ENCODE peak calls at places on chromosome 9, in nine cellular contexts. One of them, this sample, is unnamed.

GRCh38 chr9:136122425-136123383 is 4.0 kb upstream of the TMEM250 start:
- DNase-seq in A549: peak
- DNase-seq in HCT116: no peak
- DNase-seq in GM23248: peak
- DNase-seq in hepatocyte: peak
- DNase-seq in heart right ventricle: peak
- DNase-seq in CD4-positive, alpha-beta memory T cell: peak
- DNase-seq in adrenal gland: peak
- DNase-seq in WERI-Rb-1: peak
- DNase-seq in this sample: peak

GRCh38 chr9:35834260-35835215 is 5.5 kb downstream of the TMEM8B start:
- DNase-seq in GM23248: no peak
- DNase-seq in WERI-Rb-1: no peak
- DNase-seq in HCT116: no peak
- DNase-seq in CD4-positive, alpha-beta memory T cell: no peak
- DNase-seq in A549: no peak
- DNase-seq in hepatocyte: no peak
- DNase-seq in heart right ventricle: no peak
- DNase-seq in adrenal gland: no peak
- DNase-seq in this sample: no peak

GRCh38 chr9:38362912-38363588 is 29.5 kb upstream of the ALDH1B1 start:
- DNase-seq in hepatocyte: peak
- DNase-seq in CD4-positive, alpha-beta memory T cell: peak
- DNase-seq in GM23248: peak
- DNase-seq in A549: peak
- DNase-seq in WERI-Rb-1: no peak
- DNase-seq in HCT116: peak
- DNase-seq in heart right ventricle: peak
- DNase-seq in adrenal gland: peak
- DNase-seq in this sample: no peak

GRCh38 chr9:70257991-70258691 is 637 bp upstream of the SMC5 start:
- DNase-seq in WERI-Rb-1: peak
- DNase-seq in hepatocyte: peak
- DNase-seq in HCT116: peak
- DNase-seq in A549: no peak
- DNase-seq in heart right ventricle: peak
- DNase-seq in CD4-positive, alpha-beta memory T cell: no peak
- DNase-seq in adrenal gland: peak
- DNase-seq in GM23248: peak
- DNase-seq in this sample: peak

GRCh38 chr9:133968966-133969617 is 23.0 kb downstream of the VAV2 start:
- DNase-seq in A549: no peak
- DNase-seq in hepatocyte: no peak
- DNase-seq in CD4-positive, alpha-beta memory T cell: no peak
- DNase-seq in WERI-Rb-1: no peak
- DNase-seq in HCT116: no peak
- DNase-seq in adrenal gland: no peak
- DNase-seq in GM23248: no peak
- DNase-seq in heart right ventricle: no peak
- DNase-seq in this sample: no peak

GRCh38 chr9:126399251-126399650 is 72.6 kb downstream of the MVB12B start:
- DNase-seq in adrenal gland: peak
- DNase-seq in HCT116: no peak
- DNase-seq in A549: no peak
- DNase-seq in heart right ventricle: no peak
- DNase-seq in GM23248: peak
- DNase-seq in hepatocyte: no peak
- DNase-seq in CD4-positive, alpha-beta memory T cell: no peak
- DNase-seq in WERI-Rb-1: no peak
- DNase-seq in this sample: no peak

GRCh38 chr9:23554691-23555090 is 271.3 kb downstream of the ELAVL2 start:
- DNase-seq in heart right ventricle: no peak
- DNase-seq in GM23248: no peak
- DNase-seq in hepatocyte: no peak
- DNase-seq in WERI-Rb-1: peak
- DNase-seq in CD4-positive, alpha-beta memory T cell: no peak
- DNase-seq in adrenal gland: no peak
- DNase-seq in HCT116: no peak
- DNase-seq in A549: no peak
- DNase-seq in this sample: no peak

GRCh38 chr9:78280982-78281668 is 15.8 kb upstream of the PSAT1 start:
- DNase-seq in A549: no peak
- DNase-seq in hepatocyte: peak
- DNase-seq in GM23248: peak
- DNase-seq in CD4-positive, alpha-beta memory T cell: no peak
- DNase-seq in adrenal gland: peak
- DNase-seq in WERI-Rb-1: no peak
- DNase-seq in HCT116: no peak
- DNase-seq in heart right ventricle: peak
- DNase-seq in this sample: no peak

GRCh38 chr9:86034863-86035734 is 64.3 kb downstream of the GOLM1 start:
- DNase-seq in GM23248: peak
- DNase-seq in WERI-Rb-1: peak
- DNase-seq in A549: peak
- DNase-seq in HCT116: peak
- DNase-seq in adrenal gland: peak
- DNase-seq in heart right ventricle: no peak
- DNase-seq in CD4-positive, alpha-beta memory T cell: no peak
- DNase-seq in hepatocyte: peak
- DNase-seq in this sample: no peak

GRCh38 chr9:34059231-34059720 is 10.6 kb upstream of the UBAP2 start:
- DNase-seq in HCT116: no peak
- DNase-seq in heart right ventricle: no peak
- DNase-seq in adrenal gland: peak
- DNase-seq in A549: no peak
- DNase-seq in hepatocyte: no peak
- DNase-seq in GM23248: no peak
- DNase-seq in CD4-positive, alpha-beta memory T cell: no peak
- DNase-seq in WERI-Rb-1: no peak
- DNase-seq in this sample: no peak

GRCh38 chr9:136666364-136667216 is 3.9 kb downstream of the EGFL7 start:
- DNase-seq in A549: no peak
- DNase-seq in hepatocyte: no peak
- DNase-seq in heart right ventricle: no peak
- DNase-seq in CD4-positive, alpha-beta memory T cell: no peak
- DNase-seq in GM23248: peak
- DNase-seq in HCT116: no peak
- DNase-seq in adrenal gland: no peak
- DNase-seq in WERI-Rb-1: no peak
- DNase-seq in this sample: no peak

GRCh38 chr9:130839237-130840111 is 4.4 kb downstream of the ABL1 start:
- DNase-seq in HCT116: no peak
- DNase-seq in GM23248: peak
- DNase-seq in A549: no peak
- DNase-seq in WERI-Rb-1: no peak
- DNase-seq in CD4-positive, alpha-beta memory T cell: no peak
- DNase-seq in heart right ventricle: no peak
- DNase-seq in adrenal gland: no peak
- DNase-seq in hepatocyte: no peak
- DNase-seq in this sample: no peak

GRCh38 chr9:133106511-133107244 is 14.4 kb downstream of the RALGDS start:
- DNase-seq in GM23248: no peak
- DNase-seq in adrenal gland: peak
- DNase-seq in heart right ventricle: no peak
- DNase-seq in CD4-positive, alpha-beta memory T cell: no peak
- DNase-seq in hepatocyte: no peak
- DNase-seq in A549: no peak
- DNase-seq in WERI-Rb-1: no peak
- DNase-seq in HCT116: no peak
- DNase-seq in this sample: no peak

DNA sequence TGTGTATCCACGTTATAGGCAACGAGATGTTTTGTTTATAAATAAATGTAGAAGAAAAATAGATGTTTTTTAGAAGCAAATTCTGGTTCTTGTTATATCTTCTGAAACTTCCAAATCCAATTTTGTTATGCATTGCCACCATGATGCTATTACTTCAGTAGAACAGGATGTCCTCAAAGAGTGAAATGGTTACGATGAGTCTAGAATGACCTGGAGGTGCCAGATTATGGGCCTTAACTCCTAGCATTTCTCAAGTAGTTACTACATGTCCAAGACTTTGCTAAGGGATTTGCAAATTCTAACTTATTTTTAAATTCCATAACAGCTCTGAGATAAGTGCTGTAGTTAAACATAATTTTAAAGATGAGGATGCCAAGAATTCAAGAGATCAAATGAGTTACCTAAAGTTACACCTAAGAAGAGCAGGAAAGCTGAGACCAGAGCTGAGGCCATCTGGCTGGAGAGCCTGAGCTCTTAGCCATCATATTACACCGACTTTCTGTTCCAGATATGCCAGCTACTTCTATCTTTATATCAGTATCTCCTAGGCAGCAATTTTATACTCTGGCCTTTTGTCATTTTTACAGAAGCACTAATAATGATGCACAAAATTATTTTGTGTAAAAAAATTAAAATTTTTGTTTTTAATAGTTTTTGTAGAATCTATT is 173.2 kb upstream of the RASEF start:
- DNase-seq in adrenal gland: no peak
- DNase-seq in HCT116: no peak
- DNase-seq in CD4-positive, alpha-beta memory T cell: no peak
- DNase-seq in A549: no peak
- DNase-seq in GM23248: no peak
- DNase-seq in heart right ventricle: no peak
- DNase-seq in WERI-Rb-1: no peak
- DNase-seq in hepatocyte: no peak
- DNase-seq in this sample: no peak
- H3K27ac ChIP-seq in adrenal gland: no peak
- H3K27ac ChIP-seq in HCT116: no peak
- H3K27ac ChIP-seq in CD4-positive, alpha-beta memory T cell: no peak
- H3K27ac ChIP-seq in A549: no peak
- H3K27ac ChIP-seq in GM23248: no peak
- H3K27ac ChIP-seq in heart right ventricle: no peak
- H3K27ac ChIP-seq in WERI-Rb-1: no peak
- H3K27ac ChIP-seq in hepatocyte: no peak
- H3K27ac ChIP-seq in this sample: no peak

GRCh38 chr9:69158471-69158870 is 15.6 kb upstream of the TJP2 start:
- DNase-seq in adrenal gland: no peak
- DNase-seq in WERI-Rb-1: no peak
- DNase-seq in heart right ventricle: no peak
- DNase-seq in hepatocyte: no peak
- DNase-seq in CD4-positive, alpha-beta memory T cell: no peak
- DNase-seq in HCT116: no peak
- DNase-seq in A549: no peak
- DNase-seq in GM23248: no peak
- DNase-seq in this sample: no peak
- H3K27ac ChIP-seq in adrenal gland: no peak
- H3K27ac ChIP-seq in WERI-Rb-1: no peak
- H3K27ac ChIP-seq in heart right ventricle: no peak
- H3K27ac ChIP-seq in hepatocyte: no peak
- H3K27ac ChIP-seq in CD4-positive, alpha-beta memory T cell: no peak
- H3K27ac ChIP-seq in HCT116: no peak
- H3K27ac ChIP-seq in A549: no peak
- H3K27ac ChIP-seq in GM23248: no peak
- H3K27ac ChIP-seq in this sample: no peak

GRCh38 chr9:14524881-14525515 is 168.2 kb downstream of the ZDHHC21 start:
- DNase-seq in heart right ventricle: no peak
- DNase-seq in adrenal gland: no peak
- DNase-seq in CD4-positive, alpha-beta memory T cell: no peak
- DNase-seq in WERI-Rb-1: no peak
- DNase-seq in A549: no peak
- DNase-seq in hepatocyte: no peak
- DNase-seq in GM23248: no peak
- DNase-seq in HCT116: no peak
- DNase-seq in this sample: no peak

GRCh38 chr9:14526504-14526903 is 166.7 kb downstream of the ZDHHC21 start:
- DNase-seq in hepatocyte: no peak
- DNase-seq in WERI-Rb-1: no peak
- DNase-seq in HCT116: no peak
- DNase-seq in CD4-positive, alpha-beta memory T cell: no peak
- DNase-seq in heart right ventricle: no peak
- DNase-seq in A549: no peak
- DNase-seq in GM23248: no peak
- DNase-seq in adrenal gland: no peak
- DNase-seq in this sample: no peak

GRCh38 chr9:14525840-14526239 is 167.4 kb downstream of the ZDHHC21 start:
- DNase-seq in GM23248: no peak
- DNase-seq in adrenal gland: no peak
- DNase-seq in HCT116: no peak
- DNase-seq in A549: no peak
- DNase-seq in heart right ventricle: no peak
- DNase-seq in hepatocyte: no peak
- DNase-seq in CD4-positive, alpha-beta memory T cell: no peak
- DNase-seq in WERI-Rb-1: no peak
- DNase-seq in this sample: no peak

GRCh38 chr9:14522627-14523379 is 170.4 kb downstream of the ZDHHC21 start:
- DNase-seq in A549: no peak
- DNase-seq in HCT116: no peak
- DNase-seq in hepatocyte: no peak
- DNase-seq in heart right ventricle: no peak
- DNase-seq in CD4-positive, alpha-beta memory T cell: no peak
- DNase-seq in adrenal gland: no peak
- DNase-seq in GM23248: no peak
- DNase-seq in WERI-Rb-1: no peak
- DNase-seq in this sample: no peak

GRCh38 chr9:14523545-14523944 is 169.7 kb downstream of the ZDHHC21 start:
- DNase-seq in HCT116: no peak
- DNase-seq in adrenal gland: no peak
- DNase-seq in WERI-Rb-1: no peak
- DNase-seq in hepatocyte: no peak
- DNase-seq in GM23248: no peak
- DNase-seq in CD4-positive, alpha-beta memory T cell: no peak
- DNase-seq in heart right ventricle: no peak
- DNase-seq in A549: no peak
- DNase-seq in this sample: no peak
- H3K27ac ChIP-seq in HCT116: no peak
- H3K27ac ChIP-seq in adrenal gland: no peak
- H3K27ac ChIP-seq in WERI-Rb-1: no peak
- H3K27ac ChIP-seq in hepatocyte: no peak
- H3K27ac ChIP-seq in GM23248: no peak
- H3K27ac ChIP-seq in CD4-positive, alpha-beta memory T cell: no peak
- H3K27ac ChIP-seq in heart right ventricle: no peak
- H3K27ac ChIP-seq in A549: no peak
- H3K27ac ChIP-seq in this sample: no peak

GRCh38 chr9:137671196-137671538 is 52.4 kb downstream of the EHMT1 start:
- DNase-seq in hepatocyte: no peak
- DNase-seq in GM23248: no peak
- DNase-seq in CD4-positive, alpha-beta memory T cell: no peak
- DNase-seq in HCT116: no peak
- DNase-seq in WERI-Rb-1: no peak
- DNase-seq in heart right ventricle: no peak
- DNase-seq in adrenal gland: no peak
- DNase-seq in A549: no peak
- DNase-seq in this sample: no peak
- H3K27ac ChIP-seq in hepatocyte: no peak
- H3K27ac ChIP-seq in GM23248: no peak
- H3K27ac ChIP-seq in CD4-positive, alpha-beta memory T cell: no peak
- H3K27ac ChIP-seq in HCT116: no peak
- H3K27ac ChIP-seq in WERI-Rb-1: peak
- H3K27ac ChIP-seq in heart right ventricle: no peak
- H3K27ac ChIP-seq in adrenal gland: peak
- H3K27ac ChIP-seq in A549: no peak
- H3K27ac ChIP-seq in this sample: no peak

DNA sequence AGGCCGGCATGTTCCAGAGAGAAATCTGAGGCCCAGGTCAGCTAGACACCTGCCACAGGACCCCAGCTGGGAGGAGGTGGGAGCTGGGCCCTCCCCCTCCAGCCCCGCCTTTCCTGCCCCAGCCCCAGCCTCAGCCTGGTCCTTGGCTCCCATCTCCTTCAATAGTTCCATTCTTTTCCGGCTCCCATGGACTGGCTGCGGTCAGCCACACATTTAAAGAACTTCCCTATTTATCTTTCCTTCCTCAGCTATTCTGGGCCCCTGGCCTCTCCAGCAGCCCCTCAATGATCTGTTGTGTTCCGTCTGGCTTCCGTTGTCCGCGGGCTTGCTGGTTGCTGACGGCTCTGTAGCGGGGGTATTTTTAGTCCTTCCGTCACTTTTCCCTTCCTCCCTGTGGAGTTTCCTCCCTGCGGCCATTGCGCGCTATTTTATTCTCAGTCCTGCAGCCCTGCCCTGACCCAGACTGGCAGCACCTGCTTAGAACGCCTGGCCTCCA is 73.8 kb downstream of the AMBP start:
- DNase-seq in GM23248: no peak
- DNase-seq in hepatocyte: no peak
- DNase-seq in adrenal gland: peak
- DNase-seq in CD4-positive, alpha-beta memory T cell: no peak
- DNase-seq in WERI-Rb-1: peak
- DNase-seq in heart right ventricle: peak
- DNase-seq in A549: no peak
- DNase-seq in HCT116: no peak
- DNase-seq in this sample: peak
- H3K27ac ChIP-seq in GM23248: no peak
- H3K27ac ChIP-seq in hepatocyte: no peak
- H3K27ac ChIP-seq in adrenal gland: no peak
- H3K27ac ChIP-seq in CD4-positive, alpha-beta memory T cell: no peak
- H3K27ac ChIP-seq in WERI-Rb-1: no peak
- H3K27ac ChIP-seq in heart right ventricle: peak
- H3K27ac ChIP-seq in A549: no peak
- H3K27ac ChIP-seq in HCT116: no peak
- H3K27ac ChIP-seq in this sample: peak

This sample was measured in caudate nucleus.